ENCODE peak calls at places on chromosomes 1 and 21, in ten cellular contexts. One of them, this sample, is unnamed.

GRCh38 chr21:34890724-34891609 is 158.1 kb downstream of the RUNX1 start:
- DNase-seq in NCI-H510A treated with DMSO at 0.1 percent for 48 hours: peak
- DNase-seq in DMS79 treated with DMSO at 0.1 percent for 48 hours: peak
- DNase-seq in CD4-positive, alpha-beta memory T cell: no peak
- DNase-seq in iPS-NIHi11: peak
- DNase-seq in fibroblast of gingiva: no peak
- DNase-seq in transverse colon: peak
- DNase-seq in stimulated activated CD4-positive, alpha-beta T cell treated with anti-CD3 and anti-CD28 coated beads, Interleukin-1b, Interleukin-23, amount 100 ng/mL, for 1 hour: no peak
- DNase-seq in left cardiac atrium: peak
- DNase-seq in activated CD4-positive, alpha-beta T cell treated with anti-CD3 and anti-CD28 coated beads, Interleukin-2, amount 50 U/mL, for 48 hours: no peak
- DNase-seq in this sample: no peak

GRCh38 chr1:52296345-52296744 is 69.7 kb downstream of the CC2D1B start:
- DNase-seq in NCI-H510A treated with DMSO at 0.1 percent for 48 hours: peak
- DNase-seq in DMS79 treated with DMSO at 0.1 percent for 48 hours: no peak
- DNase-seq in CD4-positive, alpha-beta memory T cell: peak
- DNase-seq in iPS-NIHi11: peak
- DNase-seq in fibroblast of gingiva: peak
- DNase-seq in transverse colon: no peak
- DNase-seq in stimulated activated CD4-positive, alpha-beta T cell treated with anti-CD3 and anti-CD28 coated beads, Interleukin-1b, Interleukin-23, amount 100 ng/mL, for 1 hour: no peak
- DNase-seq in left cardiac atrium: no peak
- DNase-seq in activated CD4-positive, alpha-beta T cell treated with anti-CD3 and anti-CD28 coated beads, Interleukin-2, amount 50 U/mL, for 48 hours: no peak
- DNase-seq in this sample: no peak

GRCh38 chr1:94237291-94238226 is at the start of gene ARHGAP29:
- DNase-seq in NCI-H510A treated with DMSO at 0.1 percent for 48 hours: peak
- DNase-seq in DMS79 treated with DMSO at 0.1 percent for 48 hours: peak
- DNase-seq in CD4-positive, alpha-beta memory T cell: peak
- DNase-seq in iPS-NIHi11: peak
- DNase-seq in fibroblast of gingiva: peak
- DNase-seq in transverse colon: peak
- DNase-seq in stimulated activated CD4-positive, alpha-beta T cell treated with anti-CD3 and anti-CD28 coated beads, Interleukin-1b, Interleukin-23, amount 100 ng/mL, for 1 hour: no peak
- DNase-seq in left cardiac atrium: peak
- DNase-seq in activated CD4-positive, alpha-beta T cell treated with anti-CD3 and anti-CD28 coated beads, Interleukin-2, amount 50 U/mL, for 48 hours: peak
- DNase-seq in this sample: peak

GRCh38 chr1:32997381-32997891 is 32.8 kb upstream of the RNF19B start:
- DNase-seq in NCI-H510A treated with DMSO at 0.1 percent for 48 hours: no peak
- DNase-seq in DMS79 treated with DMSO at 0.1 percent for 48 hours: no peak
- DNase-seq in CD4-positive, alpha-beta memory T cell: no peak
- DNase-seq in iPS-NIHi11: no peak
- DNase-seq in fibroblast of gingiva: peak
- DNase-seq in transverse colon: no peak
- DNase-seq in stimulated activated CD4-positive, alpha-beta T cell treated with anti-CD3 and anti-CD28 coated beads, Interleukin-1b, Interleukin-23, amount 100 ng/mL, for 1 hour: no peak
- DNase-seq in left cardiac atrium: no peak
- DNase-seq in activated CD4-positive, alpha-beta T cell treated with anti-CD3 and anti-CD28 coated beads, Interleukin-2, amount 50 U/mL, for 48 hours: no peak
- DNase-seq in this sample: no peak

GRCh38 chr21:35602811-35603210 is 457.5 kb downstream of the SETD4 start:
- DNase-seq in NCI-H510A treated with DMSO at 0.1 percent for 48 hours: no peak
- DNase-seq in DMS79 treated with DMSO at 0.1 percent for 48 hours: no peak
- DNase-seq in CD4-positive, alpha-beta memory T cell: no peak
- DNase-seq in iPS-NIHi11: no peak
- DNase-seq in fibroblast of gingiva: no peak
- DNase-seq in transverse colon: no peak
- DNase-seq in stimulated activated CD4-positive, alpha-beta T cell treated with anti-CD3 and anti-CD28 coated beads, Interleukin-1b, Interleukin-23, amount 100 ng/mL, for 1 hour: no peak
- DNase-seq in left cardiac atrium: no peak
- DNase-seq in activated CD4-positive, alpha-beta T cell treated with anti-CD3 and anti-CD28 coated beads, Interleukin-2, amount 50 U/mL, for 48 hours: no peak
- DNase-seq in this sample: no peak

GRCh38 chr1:230067441-230067870 is 418 bp downstream of the GALNT2 start:
- DNase-seq in NCI-H510A treated with DMSO at 0.1 percent for 48 hours: no peak
- DNase-seq in DMS79 treated with DMSO at 0.1 percent for 48 hours: no peak
- DNase-seq in CD4-positive, alpha-beta memory T cell: no peak
- DNase-seq in iPS-NIHi11: peak
- DNase-seq in fibroblast of gingiva: peak
- DNase-seq in transverse colon: peak
- DNase-seq in stimulated activated CD4-positive, alpha-beta T cell treated with anti-CD3 and anti-CD28 coated beads, Interleukin-1b, Interleukin-23, amount 100 ng/mL, for 1 hour: no peak
- DNase-seq in left cardiac atrium: peak
- DNase-seq in activated CD4-positive, alpha-beta T cell treated with anti-CD3 and anti-CD28 coated beads, Interleukin-2, amount 50 U/mL, for 48 hours: no peak
- DNase-seq in this sample: no peak

GRCh38 chr1:67133177-67133576 is 1.6 kb downstream of the C1orf141 start:
- DNase-seq in NCI-H510A treated with DMSO at 0.1 percent for 48 hours: no peak
- DNase-seq in DMS79 treated with DMSO at 0.1 percent for 48 hours: no peak
- DNase-seq in CD4-positive, alpha-beta memory T cell: no peak
- DNase-seq in iPS-NIHi11: no peak
- DNase-seq in fibroblast of gingiva: no peak
- DNase-seq in transverse colon: no peak
- DNase-seq in stimulated activated CD4-positive, alpha-beta T cell treated with anti-CD3 and anti-CD28 coated beads, Interleukin-1b, Interleukin-23, amount 100 ng/mL, for 1 hour: no peak
- DNase-seq in left cardiac atrium: no peak
- DNase-seq in activated CD4-positive, alpha-beta T cell treated with anti-CD3 and anti-CD28 coated beads, Interleukin-2, amount 50 U/mL, for 48 hours: no peak
- DNase-seq in this sample: no peak

GRCh38 chr1:244963231-244963826 is 99.0 kb upstream of the HNRNPU start:
- DNase-seq in NCI-H510A treated with DMSO at 0.1 percent for 48 hours: no peak
- DNase-seq in DMS79 treated with DMSO at 0.1 percent for 48 hours: no peak
- DNase-seq in CD4-positive, alpha-beta memory T cell: no peak
- DNase-seq in iPS-NIHi11: no peak
- DNase-seq in fibroblast of gingiva: no peak
- DNase-seq in transverse colon: no peak
- DNase-seq in stimulated activated CD4-positive, alpha-beta T cell treated with anti-CD3 and anti-CD28 coated beads, Interleukin-1b, Interleukin-23, amount 100 ng/mL, for 1 hour: no peak
- DNase-seq in left cardiac atrium: no peak
- DNase-seq in activated CD4-positive, alpha-beta T cell treated with anti-CD3 and anti-CD28 coated beads, Interleukin-2, amount 50 U/mL, for 48 hours: no peak
- DNase-seq in this sample: no peak

GRCh38 chr1:18951416-18951815 is 5.1 kb downstream of the IFFO2 start:
- DNase-seq in NCI-H510A treated with DMSO at 0.1 percent for 48 hours: no peak
- DNase-seq in DMS79 treated with DMSO at 0.1 percent for 48 hours: no peak
- DNase-seq in CD4-positive, alpha-beta memory T cell: no peak
- DNase-seq in iPS-NIHi11: no peak
- DNase-seq in fibroblast of gingiva: no peak
- DNase-seq in transverse colon: no peak
- DNase-seq in stimulated activated CD4-positive, alpha-beta T cell treated with anti-CD3 and anti-CD28 coated beads, Interleukin-1b, Interleukin-23, amount 100 ng/mL, for 1 hour: no peak
- DNase-seq in left cardiac atrium: no peak
- DNase-seq in activated CD4-positive, alpha-beta T cell treated with anti-CD3 and anti-CD28 coated beads, Interleukin-2, amount 50 U/mL, for 48 hours: no peak
- DNase-seq in this sample: no peak

GRCh38 chr1:46725736-46726108 is 6.8 kb upstream of the EFCAB14 start:
- DNase-seq in NCI-H510A treated with DMSO at 0.1 percent for 48 hours: no peak
- DNase-seq in DMS79 treated with DMSO at 0.1 percent for 48 hours: no peak
- DNase-seq in CD4-positive, alpha-beta memory T cell: no peak
- DNase-seq in iPS-NIHi11: no peak
- DNase-seq in fibroblast of gingiva: peak
- DNase-seq in transverse colon: no peak
- DNase-seq in stimulated activated CD4-positive, alpha-beta T cell treated with anti-CD3 and anti-CD28 coated beads, Interleukin-1b, Interleukin-23, amount 100 ng/mL, for 1 hour: no peak
- DNase-seq in left cardiac atrium: no peak
- DNase-seq in activated CD4-positive, alpha-beta T cell treated with anti-CD3 and anti-CD28 coated beads, Interleukin-2, amount 50 U/mL, for 48 hours: no peak
- DNase-seq in this sample: no peak

GRCh38 chr21:29221259-29221744 is 77.4 kb upstream of the BACH1 start:
- DNase-seq in NCI-H510A treated with DMSO at 0.1 percent for 48 hours: no peak
- DNase-seq in DMS79 treated with DMSO at 0.1 percent for 48 hours: no peak
- DNase-seq in CD4-positive, alpha-beta memory T cell: no peak
- DNase-seq in iPS-NIHi11: no peak
- DNase-seq in fibroblast of gingiva: no peak
- DNase-seq in transverse colon: no peak
- DNase-seq in stimulated activated CD4-positive, alpha-beta T cell treated with anti-CD3 and anti-CD28 coated beads, Interleukin-1b, Interleukin-23, amount 100 ng/mL, for 1 hour: no peak
- DNase-seq in left cardiac atrium: no peak
- DNase-seq in activated CD4-positive, alpha-beta T cell treated with anti-CD3 and anti-CD28 coated beads, Interleukin-2, amount 50 U/mL, for 48 hours: no peak
- DNase-seq in this sample: no peak

GRCh38 chr1:16175610-16176553 is 20.0 kb upstream of the EPHA2 start:
- DNase-seq in NCI-H510A treated with DMSO at 0.1 percent for 48 hours: no peak
- DNase-seq in DMS79 treated with DMSO at 0.1 percent for 48 hours: peak
- DNase-seq in CD4-positive, alpha-beta memory T cell: no peak
- DNase-seq in iPS-NIHi11: no peak
- DNase-seq in fibroblast of gingiva: peak
- DNase-seq in transverse colon: peak
- DNase-seq in stimulated activated CD4-positive, alpha-beta T cell treated with anti-CD3 and anti-CD28 coated beads, Interleukin-1b, Interleukin-23, amount 100 ng/mL, for 1 hour: no peak
- DNase-seq in left cardiac atrium: peak
- DNase-seq in activated CD4-positive, alpha-beta T cell treated with anti-CD3 and anti-CD28 coated beads, Interleukin-2, amount 50 U/mL, for 48 hours: no peak
- DNase-seq in this sample: no peak

GRCh38 chr1:168005544-168005943 is 68.7 kb upstream of the MPC2 start:
- DNase-seq in NCI-H510A treated with DMSO at 0.1 percent for 48 hours: no peak
- DNase-seq in DMS79 treated with DMSO at 0.1 percent for 48 hours: no peak
- DNase-seq in CD4-positive, alpha-beta memory T cell: no peak
- DNase-seq in iPS-NIHi11: no peak
- DNase-seq in fibroblast of gingiva: no peak
- DNase-seq in transverse colon: no peak
- DNase-seq in stimulated activated CD4-positive, alpha-beta T cell treated with anti-CD3 and anti-CD28 coated beads, Interleukin-1b, Interleukin-23, amount 100 ng/mL, for 1 hour: no peak
- DNase-seq in left cardiac atrium: no peak
- DNase-seq in activated CD4-positive, alpha-beta T cell treated with anti-CD3 and anti-CD28 coated beads, Interleukin-2, amount 50 U/mL, for 48 hours: no peak
- DNase-seq in this sample: no peak

GRCh38 chr1:61597601-61598000 is 127.3 kb downstream of the TM2D1 start:
- DNase-seq in NCI-H510A treated with DMSO at 0.1 percent for 48 hours: no peak
- DNase-seq in DMS79 treated with DMSO at 0.1 percent for 48 hours: no peak
- DNase-seq in CD4-positive, alpha-beta memory T cell: no peak
- DNase-seq in iPS-NIHi11: no peak
- DNase-seq in fibroblast of gingiva: no peak
- DNase-seq in transverse colon: no peak
- DNase-seq in stimulated activated CD4-positive, alpha-beta T cell treated with anti-CD3 and anti-CD28 coated beads, Interleukin-1b, Interleukin-23, amount 100 ng/mL, for 1 hour: no peak
- DNase-seq in left cardiac atrium: no peak
- DNase-seq in activated CD4-positive, alpha-beta T cell treated with anti-CD3 and anti-CD28 coated beads, Interleukin-2, amount 50 U/mL, for 48 hours: no peak
- DNase-seq in this sample: no peak

GRCh38 chr1:6991271-6991670 is 206.0 kb downstream of the CAMTA1 start:
- DNase-seq in NCI-H510A treated with DMSO at 0.1 percent for 48 hours: no peak
- DNase-seq in DMS79 treated with DMSO at 0.1 percent for 48 hours: no peak
- DNase-seq in CD4-positive, alpha-beta memory T cell: no peak
- DNase-seq in iPS-NIHi11: no peak
- DNase-seq in fibroblast of gingiva: no peak
- DNase-seq in transverse colon: no peak
- DNase-seq in stimulated activated CD4-positive, alpha-beta T cell treated with anti-CD3 and anti-CD28 coated beads, Interleukin-1b, Interleukin-23, amount 100 ng/mL, for 1 hour: no peak
- DNase-seq in left cardiac atrium: no peak
- DNase-seq in activated CD4-positive, alpha-beta T cell treated with anti-CD3 and anti-CD28 coated beads, Interleukin-2, amount 50 U/mL, for 48 hours: no peak
- DNase-seq in this sample: no peak

GRCh38 chr1:191700922-191701321 is 457.3 kb upstream of the RGS18 start:
- DNase-seq in NCI-H510A treated with DMSO at 0.1 percent for 48 hours: no peak
- DNase-seq in DMS79 treated with DMSO at 0.1 percent for 48 hours: no peak
- DNase-seq in CD4-positive, alpha-beta memory T cell: no peak
- DNase-seq in iPS-NIHi11: no peak
- DNase-seq in fibroblast of gingiva: no peak
- DNase-seq in transverse colon: no peak
- DNase-seq in stimulated activated CD4-positive, alpha-beta T cell treated with anti-CD3 and anti-CD28 coated beads, Interleukin-1b, Interleukin-23, amount 100 ng/mL, for 1 hour: no peak
- DNase-seq in left cardiac atrium: no peak
- DNase-seq in activated CD4-positive, alpha-beta T cell treated with anti-CD3 and anti-CD28 coated beads, Interleukin-2, amount 50 U/mL, for 48 hours: no peak
- DNase-seq in this sample: no peak

GRCh38 chr1:31483012-31483946 is 70.3 kb downstream of the SERINC2 start:
- DNase-seq in NCI-H510A treated with DMSO at 0.1 percent for 48 hours: no peak
- DNase-seq in DMS79 treated with DMSO at 0.1 percent for 48 hours: no peak
- DNase-seq in CD4-positive, alpha-beta memory T cell: no peak
- DNase-seq in iPS-NIHi11: no peak
- DNase-seq in fibroblast of gingiva: peak
- DNase-seq in transverse colon: peak
- DNase-seq in stimulated activated CD4-positive, alpha-beta T cell treated with anti-CD3 and anti-CD28 coated beads, Interleukin-1b, Interleukin-23, amount 100 ng/mL, for 1 hour: no peak
- DNase-seq in left cardiac atrium: no peak
- DNase-seq in activated CD4-positive, alpha-beta T cell treated with anti-CD3 and anti-CD28 coated beads, Interleukin-2, amount 50 U/mL, for 48 hours: no peak
- DNase-seq in this sample: no peak